ENCODE peak calls at places on chromosomes 7 and 10, in seven cellular contexts. L is heart left ventricle; C is upper lobe of right lung; G is GM23248; R is RWPE1; E is keratinocyte; A is CD4-positive, alpha-beta T cell. O is an unnamed sample.

GRCh38 chr7:47526466-47526865 is 55.4 kb downstream of the TNS3 start:
- DNase-seq in R (no peak), L (no peak), C (peak), E (no peak), G (no peak), A (no peak), O (no peak)

GRCh38 chr7:44849277-44850210 is 1.7 kb upstream of the H2AZ2 start:
- DNase-seq in L (no peak), A (no peak), E (no peak), R (no peak), G (peak), C (no peak), O (no peak)

GRCh38 chr10:58399410-58399809 is 14.2 kb downstream of the TFAM start:
- DNase-seq in E (no peak), G (peak), R (peak), C (no peak), A (no peak), L (no peak), O (no peak)

GRCh38 chr7:31814187-31814586 is 127.2 kb downstream of the PPP1R17 start:
- DNase-seq in C (no peak), L (no peak), G (peak), A (no peak), R (no peak), E (no peak), O (no peak)

GRCh38 chr7:6294839-6295238 is 22.4 kb upstream of the CYTH3 start:
- DNase-seq in L (no peak), R (no peak), C (no peak), E (no peak), G (no peak), A (no peak), O (no peak)

GRCh38 chr10:5136468-5137087 is 42.4 kb downstream of the AKR1C3 start:
- DNase-seq in A (no peak), G (no peak), E (no peak), R (no peak), C (no peak), L (no peak), O (no peak)

GRCh38 chr7:26487780-26488535 is 196.3 kb downstream of the SNX10 start:
- DNase-seq in L (no peak), C (no peak), E (no peak), A (no peak), G (no peak), R (no peak), O (no peak)

GRCh38 chr7:139595806-139596205 is 72.3 kb downstream of the CLEC2L start:
- DNase-seq in R (no peak), A (no peak), G (peak), L (no peak), C (no peak), E (no peak), O (no peak)

GRCh38 chr10:43061764-43062163 is 15.1 kb upstream of the RET start:
- DNase-seq in E (no peak), A (no peak), R (no peak), C (no peak), L (no peak), G (peak), O (no peak)

GRCh38 chr10:22244001-22244400 is 26.2 kb upstream of the EBLN1 start:
- DNase-seq in E (no peak), G (no peak), L (no peak), R (no peak), C (no peak), A (no peak), O (no peak)

GRCh38 chr7:601573-602340 is 82.1 kb upstream of the PDGFA start:
- DNase-seq in E (no peak), L (peak), R (no peak), A (peak), C (peak), G (peak), O (no peak)

GRCh38 chr10:104330168-104331117 is 7.8 kb downstream of the ITPRIP start:
- DNase-seq in E (no peak), G (peak), A (no peak), L (no peak), R (peak), C (no peak), O (peak)

GRCh38 chr10:123295644-123296043 is 141.4 kb downstream of the BUB3 start:
- DNase-seq in A (no peak), C (no peak), R (no peak), E (no peak), G (no peak), L (no peak), O (no peak)

GRCh38 chr7:133770863-133771492 is 356.2 kb upstream of the LRGUK start:
- DNase-seq in C (no peak), E (no peak), L (no peak), G (peak), A (no peak), R (no peak), O (no peak)

GRCh38 chr10:5553400-5554170 is 28.8 kb downstream of the CALML3 start:
- DNase-seq in G (no peak), R (no peak), C (peak), A (no peak), E (no peak), L (no peak), O (no peak)

GRCh38 chr7:6691609-6692106 is 15.1 kb downstream of the ZNF12 start:
- DNase-seq in E (no peak), A (no peak), G (peak), L (no peak), R (no peak), C (no peak), O (no peak)

GRCh38 chr7:133746305-133746704 is 380.8 kb upstream of the LRGUK start:
- DNase-seq in R (no peak), G (no peak), C (no peak), L (no peak), E (peak), A (no peak), O (no peak)

GRCh38 chr7:42694894-42695553 is 216.8 kb downstream of the C7orf25 start:
- DNase-seq in C (no peak), G (peak), R (no peak), E (no peak), L (no peak), A (no peak), O (no peak)

GRCh38 chr10:131187274-131187673 is 124.2 kb downstream of the TCERG1L start:
- DNase-seq in A (no peak), R (no peak), L (no peak), E (no peak), G (no peak), C (peak), O (no peak)

GRCh38 chr7:150642926-150643325 is 10.7 kb upstream of the GIMAP6 start:
- DNase-seq in L (no peak), G (no peak), R (no peak), C (no peak), E (no peak), A (no peak), O (no peak)

GRCh38 chr7:55966851-55967250 is 2.5 kb downstream of the NIPSNAP2 start:
- DNase-seq in A (no peak), E (no peak), R (no peak), G (no peak), L (no peak), C (no peak), O (peak)

GRCh38 chr10:100713859-100714565 is 31.4 kb upstream of the PAX2 start:
- DNase-seq in E (no peak), R (no peak), G (no peak), L (no peak), A (no peak), C (no peak), O (no peak)

GRCh38 chr7:50190772-50191171 is 97.7 kb upstream of the ZPBP start:
- DNase-seq in R (no peak), G (no peak), C (no peak), L (no peak), A (no peak), E (no peak), O (no peak)

GRCh38 chr7:6479067-6479466 is 31.3 kb upstream of the DAGLB start:
- DNase-seq in C (no peak), G (no peak), A (no peak), R (no peak), E (no peak), L (no peak), O (no peak)

DNA sequence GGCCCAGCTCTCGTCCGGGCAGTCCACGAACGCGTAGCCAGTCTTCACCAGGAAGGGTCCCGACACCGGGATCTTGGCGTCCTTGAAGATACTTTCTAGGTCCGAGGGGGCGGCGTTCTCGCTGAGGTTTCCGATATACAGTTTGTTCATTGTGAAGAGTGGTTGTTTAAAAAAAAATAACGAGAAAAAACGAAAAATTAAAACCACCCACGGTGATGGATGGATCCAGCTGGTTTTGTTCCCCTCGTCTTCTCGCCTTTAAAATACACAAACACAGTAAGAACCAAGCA is 385 bp downstream of the IGF2BP3 start:
- DNase-seq in A (no peak), L (no peak), R (no peak), G (no peak), C (no peak), E (no peak), O (no peak)
- H3K27ac ChIP-seq in A (no peak), L (no peak), R (peak), G (peak), C (no peak), E (peak), O (no peak)

GRCh38 chr10:92834981-92835380 is 13.3 kb upstream of the EXOC6 start:
- DNase-seq in L (no peak), A (no peak), G (peak), C (no peak), E (no peak), R (peak), O (no peak)
- H3K27ac ChIP-seq in L (no peak), A (no peak), G (no peak), C (no peak), E (no peak), R (no peak), O (no peak)

GRCh38 chr7:33813331-33813730 is 92.0 kb upstream of the BMPER start:
- DNase-seq in L (no peak), R (no peak), E (no peak), A (no peak), C (no peak), G (no peak), O (no peak)
- H3K27ac ChIP-seq in L (no peak), R (no peak), E (no peak), A (no peak), C (no peak), G (no peak), O (no peak)

GRCh38 chr10:114766470-114766869 is 55.1 kb upstream of the FHIP2A start:
- DNase-seq in C (no peak), L (no peak), A (no peak), E (no peak), G (no peak), R (no peak), O (no peak)

GRCh38 chr10:114762811-114763210 is 58.8 kb upstream of the FHIP2A start:
- DNase-seq in E (no peak), A (no peak), R (no peak), G (no peak), C (no peak), L (no peak), O (no peak)

GRCh38 chr10:114764656-114765055 is 56.9 kb upstream of the FHIP2A start:
- DNase-seq in L (no peak), G (no peak), R (no peak), C (no peak), A (no peak), E (no peak), O (no peak)

GRCh38 chr10:114758331-114758730 is 63.2 kb upstream of the FHIP2A start:
- DNase-seq in L (no peak), R (no peak), E (no peak), A (no peak), C (no peak), G (peak), O (no peak)

GRCh38 chr10:114761205-114762193 is 60.1 kb upstream of the FHIP2A start:
- DNase-seq in E (no peak), C (no peak), G (no peak), L (no peak), A (no peak), R (no peak), O (no peak)
- H3K27ac ChIP-seq in E (no peak), C (no peak), G (no peak), L (peak), A (no peak), R (no peak), O (no peak)

GRCh38 chr7:74032191-74032490 is 4.2 kb downstream of the ELN start:
- DNase-seq in L (peak), A (no peak), C (no peak), G (peak), E (no peak), R (peak), O (no peak)
- H3K27ac ChIP-seq in L (peak), A (no peak), C (peak), G (no peak), E (no peak), R (peak), O (peak)

DNA sequence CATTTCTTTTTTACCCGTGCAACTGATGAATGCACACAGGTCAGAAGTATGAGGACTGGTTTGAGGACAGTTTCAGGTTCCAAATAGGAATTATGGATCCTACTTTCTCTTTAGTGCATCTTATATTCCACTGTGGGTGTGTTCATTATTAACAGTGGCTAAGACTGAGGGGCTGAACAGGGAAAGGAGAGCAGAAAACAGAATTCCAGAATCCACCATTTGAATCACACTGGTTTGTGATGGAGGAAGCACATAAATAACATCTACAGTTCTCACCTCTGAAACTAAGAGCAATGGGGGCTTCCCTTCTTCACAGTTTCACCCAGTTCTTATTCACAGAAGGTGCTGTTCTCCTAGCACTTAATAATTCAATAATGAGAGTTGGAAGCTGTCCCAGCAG is 205.0 kb downstream of the CREB5 start:
- DNase-seq in A (no peak), G (no peak), R (no peak), L (no peak), E (no peak), C (no peak), O (no peak)
- H3K27ac ChIP-seq in A (no peak), G (no peak), R (no peak), L (no peak), E (no peak), C (no peak), O (no peak)

GRCh38 chr10:119595134-119595714 is 1.5 kb downstream of the TIAL1 start:
- DNase-seq in R (peak), G (peak), L (no peak), C (no peak), E (no peak), A (no peak), O (no peak)

GRCh38 chr10:119596537-119597404 is at the start of gene TIAL1:
- DNase-seq in E (peak), C (peak), G (peak), A (peak), R (peak), L (peak), O (peak)

GRCh38 chr10:119598397-119598796 is 1.6 kb upstream of the TIAL1 start:
- DNase-seq in G (no peak), C (no peak), R (no peak), L (no peak), E (no peak), A (no peak), O (no peak)

GRCh38 chr10:119595715-119596515 is 849 bp downstream of the TIAL1 start:
- DNase-seq in R (peak), E (no peak), C (peak), L (peak), A (peak), G (peak), O (peak)

DNA sequence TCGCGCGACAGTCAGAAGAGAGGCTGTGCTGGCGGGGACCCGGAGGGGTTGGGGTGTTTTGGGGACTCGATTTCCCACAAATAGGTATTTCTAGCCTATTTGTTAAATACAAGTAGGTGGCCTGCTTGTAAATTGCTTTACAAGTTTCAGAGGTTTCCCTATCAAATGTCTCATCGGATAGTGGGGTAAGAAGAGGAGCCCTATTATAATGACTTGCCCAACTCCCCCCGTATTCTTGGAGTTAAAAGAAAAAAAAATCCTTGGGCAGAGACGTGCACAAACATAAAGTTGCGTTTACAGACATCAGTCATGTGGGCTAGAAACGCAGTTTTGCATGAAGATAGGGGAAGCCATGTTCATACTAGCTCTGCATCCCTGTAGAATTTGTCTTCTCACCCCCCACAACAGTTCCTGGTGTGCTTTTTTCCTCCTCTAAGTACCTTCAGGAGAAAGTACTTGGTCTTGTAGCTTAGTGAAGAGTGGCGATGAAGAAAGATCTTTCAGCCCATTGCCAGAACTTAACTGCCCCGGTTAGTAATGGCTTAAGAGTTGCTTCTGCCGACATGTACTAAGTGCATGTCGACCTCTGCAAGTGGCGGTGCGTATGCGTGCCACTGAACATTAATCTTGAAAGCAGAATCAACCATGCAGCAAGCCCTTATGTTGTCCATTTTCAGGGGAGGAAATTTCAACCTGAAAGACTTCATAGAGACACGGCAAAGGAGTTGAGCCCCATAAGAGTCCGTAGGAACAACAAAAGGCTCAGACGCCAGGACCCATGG is 832 bp upstream of the TIAL1 start:
- DNase-seq in A (no peak), E (no peak), R (no peak), C (no peak), G (no peak), L (no peak), O (no peak)
- H3K27ac ChIP-seq in A (peak), E (peak), R (peak), C (peak), G (peak), L (peak), O (peak)

DNA sequence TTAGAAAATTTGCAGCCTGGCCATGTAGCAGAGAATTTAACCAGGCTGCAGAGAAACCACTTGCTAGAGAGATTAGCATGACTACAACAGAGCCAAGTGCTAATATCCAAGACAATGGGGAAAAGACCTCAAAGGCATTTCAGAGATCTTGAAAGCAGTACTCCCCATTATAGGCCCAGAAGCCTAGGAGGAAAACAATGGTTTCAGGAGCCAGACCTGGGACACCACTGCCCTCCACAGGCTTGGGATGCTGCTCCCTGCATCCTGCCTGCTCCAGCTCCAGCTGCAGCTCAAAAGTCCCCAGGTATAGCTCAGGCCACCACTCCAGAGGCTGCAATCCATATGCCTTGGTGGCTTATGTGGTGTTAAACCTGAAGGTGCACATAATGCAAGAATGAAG is 101.5 kb upstream of the TMEM72 start:
- DNase-seq in R (no peak), C (no peak), L (no peak), E (no peak), G (peak), A (no peak), O (no peak)
- H3K27ac ChIP-seq in R (no peak), C (no peak), L (no peak), E (no peak), G (no peak), A (no peak), O (no peak)

GRCh38 chr10:98141484-98142073 is 7.1 kb downstream of the R3HCC1L start:
- DNase-seq in G (no peak), A (no peak), C (no peak), E (no peak), L (no peak), R (no peak), O (no peak)
- H3K27ac ChIP-seq in G (peak), A (no peak), C (no peak), E (no peak), L (no peak), R (no peak), O (no peak)